ENCODE peak calls at places on chromosome 13, in eight cellular contexts. H is heart left ventricle, Z is gastrocnemius medialis, R is right lobe of liver, M is MM.1S, D is kidney, F is BJ, I is cardiac muscle cell. V is an unnamed sample.

GRCh38 chr13:22047082-22047784 is 376.4 kb downstream of the FGF9 start:
- DNase-seq in H (no peak), Z (no peak), R (no peak), M (no peak), D (no peak), F (no peak), I (no peak), V (no peak)

GRCh38 chr13:21632196-21632595 is 28.2 kb upstream of the MICU2 start:
- DNase-seq in H (no peak), Z (no peak), R (no peak), M (no peak), D (no peak), F (no peak), I (no peak), V (no peak)

GRCh38 chr13:25911020-25911419 is 140.8 kb downstream of the SHISA2 start:
- DNase-seq in H (no peak), Z (no peak), R (no peak), M (no peak), D (no peak), F (no peak), I (no peak), V (no peak)

GRCh38 chr13:95234242-95234641 is 67.0 kb downstream of the ABCC4 start:
- DNase-seq in H (no peak), Z (no peak), R (no peak), M (no peak), D (no peak), F (no peak), I (no peak), V (no peak)

GRCh38 chr13:32029684-32030083 is 1.9 kb upstream of the FRY start:
- DNase-seq in H (no peak), Z (no peak), R (no peak), M (no peak), D (no peak), F (no peak), I (no peak), V (no peak)

GRCh38 chr13:113653264-113654174 is 4.5 kb downstream of the ATP4B start:
- DNase-seq in H (peak), Z (no peak), R (peak), M (no peak), D (peak), F (no peak), I (no peak), V (peak)

GRCh38 chr13:97921146-97921776 is 32.2 kb upstream of the IPO5 start:
- DNase-seq in H (no peak), Z (no peak), R (no peak), M (no peak), D (no peak), F (peak), I (no peak), V (no peak)

GRCh38 chr13:28981530-28981929 is 161.4 kb downstream of the MTUS2 start:
- DNase-seq in H (peak), Z (no peak), R (peak), M (no peak), D (no peak), F (no peak), I (no peak), V (no peak)

GRCh38 chr13:51635137-51635878 is 51.0 kb downstream of the WDFY2 start:
- DNase-seq in H (no peak), Z (no peak), R (no peak), M (no peak), D (no peak), F (no peak), I (no peak), V (no peak)

GRCh38 chr13:25945596-25945995 is 106.2 kb downstream of the SHISA2 start:
- DNase-seq in H (no peak), Z (no peak), R (no peak), M (no peak), D (no peak), F (no peak), I (no peak), V (no peak)

GRCh38 chr13:39578821-39579291 is 24.1 kb downstream of the LHFPL6 start:
- DNase-seq in H (no peak), Z (no peak), R (no peak), M (no peak), D (no peak), F (no peak), I (no peak), V (no peak)

GRCh38 chr13:25415196-25415595 is 43.4 kb downstream of the ATP8A2 start:
- DNase-seq in H (no peak), Z (no peak), R (no peak), M (no peak), D (no peak), F (no peak), I (peak), V (no peak)

GRCh38 chr13:25478186-25478585 is 106.4 kb downstream of the ATP8A2 start:
- DNase-seq in H (no peak), Z (no peak), R (no peak), M (no peak), D (no peak), F (no peak), I (no peak), V (no peak)

GRCh38 chr13:110275931-110276552 is 30.9 kb downstream of the COL4A1 start:
- DNase-seq in H (peak), Z (peak), R (no peak), M (no peak), D (no peak), F (no peak), I (no peak), V (no peak)

DNA sequence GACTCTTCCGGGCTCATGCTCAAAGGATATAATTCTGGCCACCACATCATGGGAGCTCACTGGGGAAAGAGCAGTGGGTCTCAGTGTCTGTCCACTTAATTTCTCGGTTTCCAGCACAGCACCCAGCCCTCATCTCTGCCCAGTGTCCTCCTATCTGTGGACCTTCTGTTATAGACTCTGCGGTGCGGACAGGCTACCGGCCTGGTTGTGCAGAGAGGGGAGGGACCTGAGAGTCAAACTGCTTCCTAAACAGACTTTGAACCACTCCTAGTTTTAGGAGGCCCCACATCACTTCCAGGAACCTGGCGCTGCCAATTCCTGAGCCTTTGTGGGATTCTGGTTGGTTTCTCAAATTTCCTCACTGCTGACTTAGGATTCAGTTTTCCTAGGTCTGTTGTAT is 59.8 kb upstream of the MED4 start:
- DNase-seq in H (no peak), Z (no peak), R (no peak), M (no peak), D (no peak), F (no peak), I (no peak), V (no peak)
- H3K4me3 ChIP-seq in H (no peak), Z (no peak), R (no peak), M (no peak), D (peak), F (no peak), I (no peak), V (no peak)

DNA sequence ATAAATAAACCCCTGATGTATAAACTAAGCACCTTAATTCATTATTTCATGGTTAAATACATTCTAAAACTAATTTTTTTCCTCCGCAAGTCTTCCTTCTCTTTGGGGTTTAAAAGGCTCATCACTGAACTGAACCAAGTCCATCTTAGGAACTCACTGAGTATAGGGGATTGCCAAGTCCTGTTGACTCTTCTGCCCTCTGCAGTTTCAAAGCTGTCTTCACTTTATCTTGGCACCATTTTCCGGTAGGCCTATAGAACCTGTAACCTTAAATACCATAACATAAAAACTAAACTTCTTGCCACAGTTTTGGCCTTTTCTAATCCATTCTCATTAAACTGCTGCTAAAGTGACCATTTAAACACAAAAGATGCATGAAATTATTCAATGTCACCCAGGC is 66.5 kb upstream of the USPL1 start:
- DNase-seq in H (no peak), Z (no peak), R (no peak), M (peak), D (no peak), F (no peak), I (peak), V (no peak)
- TF ChIP-seq CTCF in H (peak), Z (no peak), R (peak), M (peak), D (peak), F (peak), I (peak), V (peak)

DNA sequence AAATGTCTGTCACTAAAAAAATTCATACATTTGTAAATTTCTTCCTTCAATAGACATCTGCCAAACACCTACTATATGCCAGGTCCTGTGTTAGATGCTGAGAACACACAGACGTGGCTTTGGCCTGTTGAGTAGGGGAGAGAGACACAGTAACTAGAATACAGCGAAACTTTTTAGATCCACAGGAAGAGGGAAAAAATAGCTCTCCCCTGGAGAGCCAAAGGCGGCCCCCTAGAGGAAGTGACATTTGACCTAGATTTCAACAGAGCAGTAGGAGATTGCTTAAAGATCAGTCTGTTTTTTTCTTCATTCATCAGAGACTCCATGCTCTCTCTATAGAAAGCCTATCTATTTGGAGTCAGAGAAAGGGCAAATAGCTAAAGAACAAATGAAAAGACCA is 11.3 kb downstream of the LCP1 start:
- DNase-seq in H (no peak), Z (no peak), R (no peak), M (no peak), D (no peak), F (no peak), I (peak), V (no peak)
- H3K4me3 ChIP-seq in H (no peak), Z (no peak), R (no peak), M (no peak), D (no peak), F (no peak), I (no peak), V (no peak)

GRCh38 chr13:53368948-53369347 is 340.3 kb downstream of the OLFM4 start:
- DNase-seq in H (no peak), Z (no peak), R (no peak), M (no peak), D (no peak), F (no peak), I (no peak), V (no peak)
- TF ChIP-seq CTCF in H (no peak), Z (no peak), R (no peak), M (no peak), D (no peak), F (no peak), I (no peak), V (no peak)

GRCh38 chr13:36817996-36818395 is 1.0 kb upstream of the RFXAP start:
- DNase-seq in H (no peak), Z (no peak), R (no peak), M (no peak), D (no peak), F (no peak), I (no peak), V (no peak)
- H3K4me3 ChIP-seq in H (no peak), Z (no peak), R (no peak), M (no peak), D (no peak), F (no peak), I (no peak), V (no peak)